ENCODE peak calls at places on chromosomes 5 and 9, in eight cellular contexts. Z is ovary, G is K562, J is A549, C is stomach, S is tibial nerve, R is H1, F is HepG2. O is an unnamed sample.

GRCh38 chr5:23318960-23319359 is 188.4 kb upstream of the PRDM9 start:
- DNase-seq in Z (no peak), C (no peak), F (no peak), R (no peak), S (no peak), G (no peak), J (no peak), O (no peak)

GRCh38 chr5:109529520-109529919 is 119.7 kb upstream of the PJA2 start:
- DNase-seq in C (peak), S (no peak), R (no peak), J (no peak), G (peak), Z (no peak), F (no peak), O (no peak)

GRCh38 chr5:57450991-57451876 is 31.4 kb downstream of the ACTBL2 start:
- DNase-seq in Z (no peak), S (no peak), C (no peak), F (no peak), J (no peak), R (no peak), G (no peak), O (no peak)

GRCh38 chr9:18692240-18692639 is 218.3 kb downstream of the ADAMTSL1 start:
- DNase-seq in J (no peak), F (no peak), S (no peak), Z (no peak), G (no peak), R (no peak), C (no peak), O (no peak)

GRCh38 chr5:157175071-157175612 is 5.5 kb upstream of the ITK start:
- DNase-seq in J (no peak), Z (no peak), G (no peak), R (no peak), C (no peak), F (no peak), S (no peak), O (no peak)

GRCh38 chr5:68187268-68188055 is 28.1 kb upstream of the PIK3R1 start:
- DNase-seq in F (no peak), J (no peak), S (no peak), C (no peak), Z (peak), G (no peak), R (peak), O (no peak)

GRCh38 chr5:55456216-55456895 is 78.4 kb downstream of the PLPP1 start:
- DNase-seq in J (no peak), F (no peak), Z (no peak), S (no peak), G (no peak), R (no peak), C (no peak), O (no peak)

GRCh38 chr9:113568481-113569321 is 105.2 kb downstream of the RGS3 start:
- DNase-seq in F (no peak), G (no peak), R (no peak), J (no peak), C (no peak), S (no peak), Z (no peak), O (no peak)

GRCh38 chr5:72441094-72441723 is 66.0 kb downstream of the ZNF366 start:
- DNase-seq in G (no peak), C (no peak), F (no peak), R (no peak), Z (no peak), S (no peak), J (no peak), O (no peak)

GRCh38 chr5:38601133-38601842 is 44.8 kb upstream of the LIFR start:
- DNase-seq in R (no peak), S (peak), C (peak), Z (no peak), F (no peak), J (no peak), G (peak), O (no peak)

GRCh38 chr5:144144956-144145751 is 25.3 kb downstream of the YIPF5 start:
- DNase-seq in S (no peak), F (no peak), J (no peak), R (no peak), C (no peak), Z (no peak), G (no peak), O (no peak)

GRCh38 chr9:1453636-1454035 is 403.5 kb downstream of the DMRT2 start:
- DNase-seq in G (no peak), S (no peak), J (no peak), F (peak), C (no peak), R (peak), Z (no peak), O (no peak)

GRCh38 chr5:91255396-91256141 is 127.5 kb downstream of the ARRDC3 start:
- DNase-seq in Z (no peak), J (no peak), S (no peak), G (no peak), F (no peak), C (no peak), R (no peak), O (no peak)

GRCh38 chr9:3696368-3696767 is 170.6 kb upstream of the RFX3 start:
- DNase-seq in J (no peak), S (no peak), R (no peak), Z (no peak), C (no peak), G (no peak), F (no peak), O (no peak)

GRCh38 chr9:125536184-125537152 is 170.5 kb downstream of the MAPKAP1 start:
- DNase-seq in F (no peak), R (no peak), C (no peak), S (no peak), G (no peak), J (no peak), Z (no peak), O (no peak)

GRCh38 chr5:158380661-158381060 is 521.7 kb upstream of the CLINT1 start:
- DNase-seq in S (no peak), R (no peak), F (no peak), C (no peak), J (no peak), G (no peak), Z (no peak), O (no peak)

GRCh38 chr9:21611896-21612295 is 129.8 kb upstream of the IFNE start:
- DNase-seq in G (no peak), Z (no peak), F (no peak), J (no peak), C (no peak), S (no peak), R (no peak), O (no peak)

GRCh38 chr5:64603676-64604075 is 86.6 kb upstream of the SHISAL2B start:
- DNase-seq in R (no peak), Z (no peak), S (no peak), J (no peak), G (no peak), C (no peak), F (no peak), O (no peak)

GRCh38 chr9:124812401-124813016 is 35.6 kb downstream of the OLFML2A start:
- DNase-seq in F (peak), Z (peak), S (peak), C (no peak), J (peak), G (peak), R (no peak), O (peak)

GRCh38 chr9:98774746-98775145 is 21.6 kb downstream of the ANKS6 start:
- DNase-seq in C (no peak), Z (no peak), S (no peak), J (peak), R (peak), G (peak), F (no peak), O (no peak)

GRCh38 chr5:74361406-74362358 is 278.8 kb downstream of the ENC1 start:
- DNase-seq in R (no peak), G (no peak), C (no peak), Z (no peak), J (no peak), S (no peak), F (peak), O (peak)

DNA sequence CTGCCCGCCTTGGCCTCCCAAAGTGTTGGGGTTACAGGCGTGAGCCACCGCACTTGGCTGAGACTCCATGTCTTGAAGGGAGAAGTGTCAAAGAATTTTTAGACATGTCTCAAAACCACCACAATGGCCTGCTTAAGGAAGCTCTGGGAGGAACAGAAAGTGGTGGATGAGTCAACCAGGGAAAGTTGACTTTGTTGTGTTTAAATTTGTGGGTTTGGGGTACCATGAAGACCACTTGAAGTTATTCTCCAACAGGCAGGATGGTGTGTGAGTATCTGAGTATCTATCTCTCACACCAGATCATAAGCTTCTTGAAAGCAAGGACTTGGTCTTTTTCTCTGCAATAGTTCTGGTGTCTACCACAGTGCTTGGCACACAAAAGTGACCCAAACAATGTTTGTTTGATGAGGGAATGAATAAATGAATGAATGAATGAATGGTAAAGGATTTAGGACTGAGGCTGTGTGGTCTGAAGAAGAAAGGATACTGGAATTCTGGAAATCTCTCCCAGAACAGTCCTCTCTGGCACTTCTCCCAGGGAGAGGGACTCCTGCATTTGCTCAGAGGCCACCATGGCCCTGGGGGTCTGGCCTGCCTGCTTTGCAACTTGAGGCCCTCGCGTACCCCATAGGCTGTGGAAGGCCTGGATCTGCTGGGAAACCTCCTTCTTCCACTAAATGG is 187.8 kb downstream of the PALM2AKAP2 start:
- DNase-seq in Z (no peak), J (no peak), R (no peak), S (no peak), F (no peak), C (no peak), G (no peak), O (no peak)
- TF ChIP-seq EP300 in Z (no peak), J (no peak), R (no peak), S (no peak), F (no peak), C (no peak), G (no peak), O (no peak)

GRCh38 chr5:10505517-10506095 is 58.3 kb upstream of the ANKRD33B start:
- DNase-seq in J (no peak), C (no peak), G (peak), Z (no peak), S (no peak), R (no peak), F (no peak), O (no peak)

GRCh38 chr5:10506535-10506934 is 57.3 kb upstream of the ANKRD33B start:
- DNase-seq in S (no peak), J (no peak), G (no peak), Z (no peak), F (no peak), R (no peak), C (no peak), O (no peak)

GRCh38 chr5:10509593-10509992 is 54.3 kb upstream of the ANKRD33B start:
- DNase-seq in J (no peak), C (no peak), G (no peak), F (no peak), R (no peak), Z (no peak), S (no peak), O (no peak)

GRCh38 chr5:10503997-10504761 is 59.7 kb upstream of the ANKRD33B start:
- DNase-seq in G (peak), C (no peak), R (no peak), J (peak), S (no peak), F (peak), Z (no peak), O (no peak)

GRCh38 chr5:10507575-10508024 is 56.3 kb upstream of the ANKRD33B start:
- DNase-seq in S (no peak), Z (no peak), R (no peak), J (peak), F (no peak), G (peak), C (no peak), O (no peak)
- H3K4me3 ChIP-seq in S (no peak), Z (no peak), R (no peak), J (no peak), F (no peak), G (no peak), C (no peak), O (no peak)

GRCh38 chr5:172910828-172911627 is 48.2 kb upstream of the RPL26L1 start:
- DNase-seq in J (peak), G (peak), C (peak), F (peak), R (peak), S (peak), Z (no peak), O (peak)
- TF ChIP-seq EP300 in J (peak), G (no peak), C (no peak), F (no peak), R (no peak), S (peak), Z (no peak), O (no peak)

DNA sequence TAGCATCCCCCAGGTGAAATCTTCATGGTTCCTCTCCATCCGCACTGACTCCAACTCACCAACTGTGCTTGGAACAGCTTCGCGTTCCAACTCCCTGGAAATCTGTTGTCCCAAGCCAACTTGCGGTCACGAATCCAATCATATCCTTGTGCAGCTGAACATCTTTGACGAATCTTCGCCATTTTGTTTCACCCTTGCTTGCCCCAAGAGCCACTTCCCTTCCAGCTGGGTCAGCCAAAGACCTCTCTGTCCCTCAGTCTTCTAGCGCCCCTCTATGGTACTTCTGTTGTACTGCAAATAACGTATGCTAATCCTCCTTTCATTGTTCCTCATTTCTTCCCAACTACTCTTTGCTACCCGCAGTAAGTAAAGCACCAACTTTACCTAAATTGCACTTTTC is 61.0 kb upstream of the TARS1 start:
- DNase-seq in S (no peak), R (peak), G (peak), Z (no peak), J (peak), F (no peak), C (no peak), O (no peak)
- H3K4me3 ChIP-seq in S (no peak), R (no peak), G (no peak), Z (no peak), J (no peak), F (no peak), C (no peak), O (no peak)

GRCh38 chr9:127786773-127787123 is 914 bp downstream of the CDK9 start:
- DNase-seq in Z (no peak), C (no peak), S (no peak), F (no peak), G (no peak), R (no peak), J (no peak), O (no peak)

GRCh38 chr9:127789179-127789578 is 3.3 kb downstream of the CDK9 start:
- DNase-seq in R (no peak), Z (no peak), F (no peak), C (no peak), J (no peak), G (no peak), S (no peak), O (no peak)

GRCh38 chr9:127790094-127790855 is 4.4 kb downstream of the CDK9 start:
- DNase-seq in S (no peak), C (no peak), F (no peak), J (no peak), R (no peak), Z (no peak), G (no peak), O (no peak)

GRCh38 chr9:127785933-127786772 is at the start of gene CDK9:
- DNase-seq in C (peak), S (peak), J (peak), F (peak), Z (peak), G (peak), R (peak), O (peak)

GRCh38 chr9:127788337-127789011 is 2.6 kb downstream of the CDK9 start:
- DNase-seq in F (no peak), G (no peak), Z (no peak), S (no peak), J (no peak), R (no peak), C (no peak), O (no peak)
- TF ChIP-seq EP300 in F (no peak), G (no peak), Z (no peak), S (no peak), J (no peak), R (no peak), C (no peak), O (no peak)

GRCh38 chr5:3601060-3601710 is 5.6 kb downstream of the IRX1 start:
- DNase-seq in S (no peak), J (no peak), R (peak), G (no peak), Z (no peak), C (no peak), F (no peak), O (no peak)
- H3K4me3 ChIP-seq in S (no peak), J (no peak), R (no peak), G (no peak), Z (no peak), C (no peak), F (no peak), O (no peak)

GRCh38 chr9:137305060-137305787 is 3.2 kb upstream of the NRARP start:
- DNase-seq in G (peak), C (peak), R (peak), F (no peak), S (no peak), J (peak), Z (peak), O (peak)
- TF ChIP-seq EP300 in G (no peak), C (no peak), R (no peak), F (no peak), S (no peak), J (no peak), Z (no peak), O (no peak)

GRCh38 chr5:124059200-124059599 is 547.2 kb downstream of the CSNK1G3 start:
- DNase-seq in F (no peak), G (no peak), S (no peak), Z (no peak), J (no peak), R (no peak), C (no peak), O (no peak)

GRCh38 chr5:124056326-124057160 is 544.6 kb downstream of the CSNK1G3 start:
- DNase-seq in G (no peak), C (no peak), S (no peak), J (no peak), R (no peak), Z (no peak), F (no peak), O (no peak)

GRCh38 chr5:124060010-124060409 is 548.0 kb downstream of the CSNK1G3 start:
- DNase-seq in F (no peak), C (no peak), S (no peak), G (no peak), R (no peak), J (no peak), Z (no peak), O (no peak)

GRCh38 chr5:124057161-124057814 is 545.3 kb downstream of the CSNK1G3 start:
- DNase-seq in S (no peak), J (no peak), F (no peak), R (no peak), C (peak), Z (no peak), G (no peak), O (peak)

DNA sequence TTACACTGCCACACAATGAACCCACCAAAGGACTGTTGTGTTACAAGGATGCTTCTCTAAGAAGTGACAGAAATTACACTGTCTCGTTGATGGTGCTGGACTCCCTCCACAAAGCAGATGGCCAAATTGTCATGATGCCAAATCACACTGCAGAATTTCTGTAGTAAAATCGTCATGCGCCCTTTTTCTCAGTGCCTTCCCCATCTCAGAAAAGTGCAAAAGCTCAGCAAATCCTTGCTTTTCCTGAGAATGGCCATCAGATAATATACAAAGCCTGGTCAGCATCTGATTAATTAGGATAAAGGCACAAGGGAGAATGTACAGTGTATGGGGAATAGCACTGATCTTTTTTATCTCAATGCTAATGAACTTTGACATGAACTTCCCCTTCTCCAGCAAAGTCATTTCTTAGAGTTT is 545.8 kb downstream of the CSNK1G3 start:
- DNase-seq in C (no peak), F (no peak), G (no peak), Z (no peak), R (no peak), J (no peak), S (no peak), O (no peak)
- H3K4me3 ChIP-seq in C (no peak), F (no peak), G (no peak), Z (no peak), R (no peak), J (no peak), S (no peak), O (no peak)

O was measured in transverse colon.